ENCODE peak calls at places on chromosomes 12 and 14, in ten cellular contexts. One of them, this sample, is unnamed.

GRCh38 chr12:27474344-27474743 is 27.8 kb downstream of the SMCO2 start:
- DNase-seq in naive thymus-derived CD8-positive, alpha-beta T cell: no peak
- DNase-seq in T-helper 2 cell: no peak
- DNase-seq in stomach: no peak
- DNase-seq in skeletal muscle cell: peak; percentile 73
- DNase-seq in AML-193: no peak
- DNase-seq in AG09319: peak; percentile 34
- DNase-seq in lower lobe of right lung: no peak
- DNase-seq in activated CD4-positive, alpha-beta T cell treated with anti-CD3 and anti-CD28 coated beads, Interleukin-2, amount 50 U/mL, for 4 hours: no peak
- DNase-seq in stimulated activated CD4-positive, alpha-beta T cell treated with anti-CD3 and anti-CD28 coated beads, Interleukin-1b, Interleukin-23, amount 100 ng/mL, for 1 hour: no peak
- DNase-seq in this sample: no peak

GRCh38 chr12:27771470-27772327 is 8.3 kb upstream of the KLHL42 start:
- DNase-seq in T-helper 2 cell: no peak
- DNase-seq in stomach: no peak
- DNase-seq in lower lobe of right lung: no peak
- DNase-seq in naive thymus-derived CD8-positive, alpha-beta T cell: no peak
- DNase-seq in skeletal muscle cell: no peak
- DNase-seq in AG09319: no peak
- DNase-seq in AML-193: peak; percentile 8
- DNase-seq in stimulated activated CD4-positive, alpha-beta T cell treated with anti-CD3 and anti-CD28 coated beads, Interleukin-1b, Interleukin-23, amount 100 ng/mL, for 1 hour: no peak
- DNase-seq in activated CD4-positive, alpha-beta T cell treated with anti-CD3 and anti-CD28 coated beads, Interleukin-2, amount 50 U/mL, for 4 hours: no peak
- DNase-seq in this sample: no peak

GRCh38 chr12:124640096-124640495 is 72.7 kb upstream of the NCOR2 start:
- DNase-seq in AML-193: peak; percentile 13
- DNase-seq in stimulated activated CD4-positive, alpha-beta T cell treated with anti-CD3 and anti-CD28 coated beads, Interleukin-1b, Interleukin-23, amount 100 ng/mL, for 1 hour: no peak
- DNase-seq in T-helper 2 cell: no peak
- DNase-seq in skeletal muscle cell: no peak
- DNase-seq in activated CD4-positive, alpha-beta T cell treated with anti-CD3 and anti-CD28 coated beads, Interleukin-2, amount 50 U/mL, for 4 hours: no peak
- DNase-seq in lower lobe of right lung: no peak
- DNase-seq in naive thymus-derived CD8-positive, alpha-beta T cell: no peak
- DNase-seq in AG09319: no peak
- DNase-seq in stomach: no peak
- DNase-seq in this sample: no peak

GRCh38 chr12:64674367-64674922 is 64.2 kb downstream of the RASSF3 start:
- DNase-seq in naive thymus-derived CD8-positive, alpha-beta T cell: peak; percentile 85
- DNase-seq in AML-193: no peak
- DNase-seq in activated CD4-positive, alpha-beta T cell treated with anti-CD3 and anti-CD28 coated beads, Interleukin-2, amount 50 U/mL, for 4 hours: no peak
- DNase-seq in stimulated activated CD4-positive, alpha-beta T cell treated with anti-CD3 and anti-CD28 coated beads, Interleukin-1b, Interleukin-23, amount 100 ng/mL, for 1 hour: no peak
- DNase-seq in T-helper 2 cell: peak; percentile 78
- DNase-seq in skeletal muscle cell: no peak
- DNase-seq in lower lobe of right lung: no peak
- DNase-seq in stomach: no peak
- DNase-seq in AG09319: no peak
- DNase-seq in this sample: no peak

GRCh38 chr14:64775081-64775777 is 71.0 kb downstream of the PLEKHG3 start:
- DNase-seq in AML-193: no peak
- DNase-seq in AG09319: no peak
- DNase-seq in T-helper 2 cell: no peak
- DNase-seq in activated CD4-positive, alpha-beta T cell treated with anti-CD3 and anti-CD28 coated beads, Interleukin-2, amount 50 U/mL, for 4 hours: no peak
- DNase-seq in stomach: no peak
- DNase-seq in naive thymus-derived CD8-positive, alpha-beta T cell: no peak
- DNase-seq in lower lobe of right lung: no peak
- DNase-seq in stimulated activated CD4-positive, alpha-beta T cell treated with anti-CD3 and anti-CD28 coated beads, Interleukin-1b, Interleukin-23, amount 100 ng/mL, for 1 hour: no peak
- DNase-seq in skeletal muscle cell: no peak
- DNase-seq in this sample: no peak

GRCh38 chr14:100898465-100898864 is 5.1 kb downstream of the RTL1 start:
- DNase-seq in skeletal muscle cell: no peak
- DNase-seq in stomach: no peak
- DNase-seq in activated CD4-positive, alpha-beta T cell treated with anti-CD3 and anti-CD28 coated beads, Interleukin-2, amount 50 U/mL, for 4 hours: no peak
- DNase-seq in stimulated activated CD4-positive, alpha-beta T cell treated with anti-CD3 and anti-CD28 coated beads, Interleukin-1b, Interleukin-23, amount 100 ng/mL, for 1 hour: no peak
- DNase-seq in lower lobe of right lung: peak; percentile 28
- DNase-seq in naive thymus-derived CD8-positive, alpha-beta T cell: no peak
- DNase-seq in AG09319: no peak
- DNase-seq in AML-193: no peak
- DNase-seq in T-helper 2 cell: no peak
- DNase-seq in this sample: no peak

GRCh38 chr14:95540236-95540635 is 5.4 kb downstream of the GLRX5 start:
- DNase-seq in skeletal muscle cell: no peak
- DNase-seq in AG09319: no peak
- DNase-seq in T-helper 2 cell: no peak
- DNase-seq in naive thymus-derived CD8-positive, alpha-beta T cell: no peak
- DNase-seq in stomach: no peak
- DNase-seq in stimulated activated CD4-positive, alpha-beta T cell treated with anti-CD3 and anti-CD28 coated beads, Interleukin-1b, Interleukin-23, amount 100 ng/mL, for 1 hour: no peak
- DNase-seq in lower lobe of right lung: no peak
- DNase-seq in AML-193: no peak
- DNase-seq in activated CD4-positive, alpha-beta T cell treated with anti-CD3 and anti-CD28 coated beads, Interleukin-2, amount 50 U/mL, for 4 hours: no peak
- DNase-seq in this sample: no peak

GRCh38 chr12:1842905-1843640 is 22.7 kb downstream of the LRTM2 start:
- DNase-seq in activated CD4-positive, alpha-beta T cell treated with anti-CD3 and anti-CD28 coated beads, Interleukin-2, amount 50 U/mL, for 4 hours: no peak
- DNase-seq in stimulated activated CD4-positive, alpha-beta T cell treated with anti-CD3 and anti-CD28 coated beads, Interleukin-1b, Interleukin-23, amount 100 ng/mL, for 1 hour: no peak
- DNase-seq in naive thymus-derived CD8-positive, alpha-beta T cell: no peak
- DNase-seq in AG09319: no peak
- DNase-seq in skeletal muscle cell: no peak
- DNase-seq in lower lobe of right lung: peak; percentile 30
- DNase-seq in T-helper 2 cell: no peak
- DNase-seq in stomach: no peak
- DNase-seq in AML-193: no peak
- DNase-seq in this sample: no peak

This sample was measured in fibroblast of the conjunctiva.